ENCODE peak calls at places on chromosome 5, in seven cellular contexts. S, B, E, Q, Z, A and R are unnamed samples.
A peak's percentile ranks its signal among the peaks of the same experiment; 100 is the strongest.

GRCh38 chr5:126462239-126463014 is 39.2 kb downstream of the GRAMD2B start:
- DNase-seq in S (no peak), B (no peak), E (no peak), Q (no peak), Z (no peak), A (no peak), R (no peak)

GRCh38 chr5:175382171-175382570 is 61.8 kb downstream of the DRD1 start:
- DNase-seq in S (no peak), B (no peak), E (no peak), Q (no peak), Z (no peak), A (no peak), R (no peak)

GRCh38 chr5:151123897-151124751 is 33.5 kb downstream of the ANXA6 start:
- DNase-seq in S (no peak), B (no peak), E (no peak), Q (no peak), Z (peak; percentile 81), A (peak; percentile 88), R (peak; percentile 58)

GRCh38 chr5:59716029-59716428 is 177.5 kb downstream of the PDE4D start:
- DNase-seq in S (no peak), B (no peak), E (no peak), Q (no peak), Z (no peak), A (no peak), R (no peak)

GRCh38 chr5:164345173-164345572 is 839.8 kb downstream of the MAT2B start:
- DNase-seq in S (no peak), B (no peak), E (no peak), Q (no peak), Z (peak; percentile 65), A (no peak), R (peak; percentile 70)

GRCh38 chr5:174316326-174316725 is 270.8 kb downstream of the NSG2 start:
- DNase-seq in S (no peak), B (no peak), E (no peak), Q (no peak), Z (no peak), A (no peak), R (no peak)

GRCh38 chr5:43242196-43242595 is 50.2 kb downstream of the NIM1K start:
- DNase-seq in S (no peak), B (no peak), E (no peak), Q (no peak), Z (no peak), A (no peak), R (no peak)

GRCh38 chr5:134141346-134142050 is 27.0 kb downstream of the TCF7 start:
- DNase-seq in S (peak; percentile 23), B (no peak), E (no peak), Q (no peak), Z (no peak), A (peak; percentile 38), R (no peak)

GRCh38 chr5:125485003-125485641 is 738.7 kb upstream of the ZNF608 start:
- DNase-seq in S (no peak), B (peak; percentile 68), E (peak; percentile 94), Q (peak; percentile 59), Z (peak; percentile 22), A (no peak), R (no peak)

GRCh38 chr5:142301487-142302035 is 23.3 kb downstream of the SPRY4 start:
- DNase-seq in S (no peak), B (no peak), E (no peak), Q (peak; percentile 86), Z (no peak), A (no peak), R (no peak)

GRCh38 chr5:86679529-86679928 is 61.8 kb downstream of the COX7C start:
- DNase-seq in S (no peak), B (peak; percentile 73), E (peak; percentile 27), Q (peak; percentile 18), Z (peak; percentile 32), A (no peak), R (no peak)

GRCh38 chr5:53326420-53327153 is 153.8 kb upstream of the FST start:
- DNase-seq in S (no peak), B (no peak), E (no peak), Q (no peak), Z (no peak), A (no peak), R (no peak)

GRCh38 chr5:138037271-138037670 is 4.4 kb upstream of the FAM13B start:
- DNase-seq in S (no peak), B (no peak), E (no peak), Q (no peak), Z (no peak), A (no peak), R (no peak)

GRCh38 chr5:126359884-126360283 is 63.3 kb upstream of the GRAMD2B start:
- DNase-seq in S (no peak), B (no peak), E (no peak), Q (no peak), Z (no peak), A (no peak), R (no peak)

GRCh38 chr5:164000819-164001218 is 495.4 kb downstream of the MAT2B start:
- DNase-seq in S (no peak), B (no peak), E (no peak), Q (no peak), Z (no peak), A (no peak), R (no peak)

DNA sequence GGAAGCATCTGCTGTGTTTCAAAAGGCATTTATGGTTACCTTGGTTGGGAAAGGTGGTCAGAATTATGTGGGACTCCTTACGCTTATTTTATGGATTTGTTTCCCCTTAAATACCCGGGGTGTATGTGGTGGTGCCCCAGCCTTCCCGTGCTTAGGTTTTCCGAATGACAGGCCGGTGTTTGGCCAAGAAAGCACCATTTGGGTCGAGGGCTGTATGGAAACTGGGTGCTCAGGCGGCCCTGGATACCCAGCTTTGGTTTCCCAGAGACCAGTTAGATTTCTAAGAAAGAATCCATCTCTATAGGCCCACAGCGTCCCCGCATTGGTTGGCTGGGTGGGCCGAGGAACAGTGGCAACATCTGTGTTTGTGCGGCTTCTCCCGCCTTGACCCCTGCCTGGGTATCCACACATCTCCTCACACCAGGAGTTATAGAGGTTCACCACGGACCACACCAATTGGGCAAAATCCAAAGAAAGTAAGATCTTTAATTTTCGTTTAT is 868 bp downstream of the ARHGEF28 start:
- DNase-seq in S (no peak), B (no peak), E (no peak), Q (no peak), Z (no peak), A (no peak), R (no peak)
- H3K4me3 ChIP-seq in S (peak overlapping the region; percentile 76), B (peak overlapping the region; percentile 69), E (peak overlapping the region; percentile 84), Q (peak overlapping the region; percentile 67), Z (no peak overlapping the region), A (peak overlapping the region; percentile 79), R (peak overlapping the region; percentile 75)

GRCh38 chr5:149073217-149073616 is 10.4 kb upstream of the SH3TC2 start:
- DNase-seq in S (no peak), B (no peak), E (no peak), Q (no peak), Z (no peak), A (no peak), R (no peak)

GRCh38 chr5:149072791-149073190 is 9.9 kb upstream of the SH3TC2 start:
- DNase-seq in S (no peak), B (no peak), E (no peak), Q (no peak), Z (no peak), A (no peak), R (no peak)

GRCh38 chr5:149071216-149071615 is 8.4 kb upstream of the SH3TC2 start:
- DNase-seq in S (no peak), B (no peak), E (no peak), Q (no peak), Z (no peak), A (no peak), R (no peak)

GRCh38 chr5:149071756-149072155 is 8.9 kb upstream of the SH3TC2 start:
- DNase-seq in S (no peak), B (no peak), E (no peak), Q (no peak), Z (no peak), A (no peak), R (no peak)

DNA sequence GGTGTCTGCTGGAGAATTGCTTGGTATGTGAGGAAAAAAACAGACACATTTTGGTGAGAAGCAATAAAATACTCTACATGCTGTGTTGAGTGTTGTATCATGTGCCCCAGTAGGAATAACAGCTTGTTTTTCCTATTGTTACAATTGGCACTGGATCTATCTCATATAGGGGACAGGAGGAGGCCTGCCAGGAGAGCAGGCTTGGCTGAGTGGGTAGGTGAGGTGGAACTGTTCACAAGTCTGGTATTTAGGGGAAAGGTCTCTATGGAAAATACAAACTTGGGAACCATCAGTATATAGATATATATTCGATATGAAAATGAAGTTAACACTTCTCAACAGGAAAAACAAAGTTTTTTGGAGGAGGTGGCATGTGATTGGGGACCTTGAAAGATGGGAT is 9.5 kb upstream of the SH3TC2 start:
- DNase-seq in S (no peak), B (no peak), E (no peak), Q (no peak), Z (no peak), A (no peak), R (no peak)
- H3K27ac ChIP-seq in S (no peak overlapping the region), B (no peak overlapping the region), E (no peak overlapping the region), Q (no peak overlapping the region), Z (no peak overlapping the region), A (no peak overlapping the region), R (peak overlapping the region; percentile 10)

DNA sequence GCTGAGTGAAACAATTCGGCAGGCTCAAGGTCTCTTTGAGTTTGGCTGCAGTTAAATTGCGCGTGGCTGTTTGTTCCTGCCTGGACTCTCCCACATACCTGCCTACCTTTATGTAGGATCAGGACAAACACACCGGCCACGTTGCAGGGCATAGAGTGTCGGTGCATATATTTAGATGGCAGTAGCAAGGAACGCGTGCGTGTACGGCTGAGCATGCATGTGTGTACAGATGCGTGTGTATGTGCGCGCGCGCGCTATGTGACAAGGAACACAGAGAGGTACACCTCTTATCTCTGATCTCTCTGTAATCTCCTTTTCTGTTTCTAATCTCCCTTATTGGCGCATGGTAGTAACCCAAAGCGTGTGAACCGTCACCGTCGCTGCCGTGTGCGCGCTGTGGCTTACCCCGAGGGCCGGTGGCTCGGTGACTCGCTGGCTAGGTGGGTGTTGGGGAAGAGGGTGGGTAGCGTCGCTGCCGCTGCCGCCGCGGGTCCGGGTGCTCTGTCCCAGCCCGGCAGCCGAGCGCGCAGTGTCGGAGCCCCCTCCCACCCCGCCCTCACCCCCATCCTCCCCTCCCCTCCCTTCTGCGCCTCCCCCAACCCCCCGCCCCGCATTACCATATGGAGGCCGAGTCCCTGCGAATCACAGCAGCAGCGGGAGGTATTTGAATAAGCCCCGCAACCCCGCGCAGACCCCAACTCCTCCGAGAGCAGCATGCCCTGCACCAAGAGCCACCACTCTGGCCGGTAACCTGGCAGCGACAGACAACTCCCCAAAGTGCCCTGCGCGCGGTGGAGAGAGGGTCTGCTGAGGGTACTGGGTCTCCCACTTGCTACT is 204.8 kb downstream of the MEF2C start:
- DNase-seq in S (no peak), B (no peak), E (no peak), Q (no peak), Z (no peak), A (no peak), R (no peak)
- H3K27me3 ChIP-seq in S (peaks cover 97% of the 10 kb centered on the region), B (peaks cover 96% of the 10 kb centered on the region), E (peaks cover 93% of the 10 kb centered on the region), Q (peaks cover 86% of the 10 kb centered on the region), Z (peaks cover 100% of the 10 kb centered on the region), A (peaks cover 6% of the 10 kb centered on the region), R (peaks cover 99% of the 10 kb centered on the region)

GRCh38 chr5:58043607-58043945 is 416.3 kb downstream of the PLK2 start:
- DNase-seq in S (no peak), B (peak; percentile 0), E (no peak), Q (no peak), Z (no peak), A (no peak), R (no peak)
- H3K4me3 ChIP-seq in S (no peak overlapping the region), B (no peak overlapping the region), E (no peak overlapping the region), Q (no peak overlapping the region), Z (no peak overlapping the region), A (no peak overlapping the region), R (no peak overlapping the region)

GRCh38 chr5:76014005-76014404 is 69.2 kb upstream of the SV2C start:
- DNase-seq in S (no peak), B (no peak), E (no peak), Q (no peak), Z (no peak), A (no peak), R (no peak)
- H3K27ac ChIP-seq in S (no peak overlapping the region), B (no peak overlapping the region), E (no peak overlapping the region), Q (no peak overlapping the region), Z (no peak overlapping the region), A (no peak overlapping the region), R (no peak overlapping the region)